ENCODE peak calls at places on chromosomes 4 and X, in six cellular contexts. L is stomach, W is heart left ventricle, F is ovary, G is gastrocnemius medialis, Q is breast epithelium. I is an unnamed sample. For H3K36me3, the result is how much of the 10 kb centered on the place peaks cover.

GRCh38 chr4:9898596-9899345 is 117.3 kb downstream of the DRD5 start:
- DNase-seq in F (no peak), G (no peak), Q (no peak), L (peak), W (peak), I (no peak)

GRCh38 chrX:14064632-14065432 is 35.1 kb upstream of the GEMIN8 start:
- DNase-seq in F (no peak), G (no peak), L (no peak), W (no peak), Q (no peak), I (no peak)

GRCh38 chrX:56763556-56764152 is 34.6 kb downstream of the NBDY start:
- DNase-seq in Q (peak), L (peak), G (peak), W (no peak), F (peak), I (peak)

GRCh38 chr4:48602222-48602621 is 112.2 kb downstream of the ZAR1 start:
- DNase-seq in G (no peak), F (no peak), L (no peak), Q (no peak), W (no peak), I (no peak)

GRCh38 chr4:135269125-135269772 is 1067.7 kb upstream of the PABPC4L start:
- DNase-seq in L (no peak), G (no peak), F (no peak), W (no peak), Q (no peak), I (no peak)

GRCh38 chr4:41749650-41750049 is 1.1 kb upstream of the PHOX2B start:
- DNase-seq in F (no peak), G (no peak), Q (no peak), L (no peak), W (no peak), I (no peak)

GRCh38 chr4:7756561-7757355 is 182.9 kb downstream of the AFAP1 start:
- DNase-seq in Q (no peak), W (no peak), G (no peak), F (no peak), L (no peak), I (no peak)

GRCh38 chr4:40157444-40157843 is 39.4 kb upstream of the RHOH start:
- DNase-seq in F (no peak), Q (no peak), L (no peak), W (no peak), G (no peak), I (no peak)

GRCh38 chrX:1322393-1322792 is 14.2 kb upstream of the IL3RA start:
- DNase-seq in Q (no peak), W (no peak), G (no peak), L (no peak), F (no peak), I (no peak)

GRCh38 chr4:165207016-165207430 is 338 bp upstream of the KLHL2 start:
- DNase-seq in Q (no peak), L (no peak), G (no peak), W (no peak), F (no peak), I (peak)

GRCh38 chrX:337331-337831 is 18.8 kb upstream of the GTPBP6 start:
- DNase-seq in L (no peak), Q (no peak), G (no peak), F (no peak), W (no peak), I (no peak)

GRCh38 chr4:153806073-153806472 is 17.2 kb upstream of the SFRP2 start:
- DNase-seq in L (no peak), W (no peak), G (no peak), Q (no peak), F (no peak), I (no peak)

GRCh38 chrX:132602701-132603100 is 113.9 kb upstream of the MBNL3 start:
- DNase-seq in F (no peak), G (no peak), L (no peak), Q (no peak), W (no peak), I (no peak)

GRCh38 chr4:80199947-80200346 is 2.6 kb downstream of the PRDM8 start:
- DNase-seq in G (no peak), F (no peak), W (no peak), L (no peak), Q (no peak), I (no peak)

GRCh38 chr4:145886871-145887240 is 51.8 kb downstream of the ZNF827 start:
- DNase-seq in W (no peak), Q (no peak), L (no peak), F (no peak), G (peak), I (no peak)

GRCh38 chr4:7868892-7869471 is 70.7 kb downstream of the AFAP1 start:
- DNase-seq in L (no peak), G (no peak), Q (no peak), F (no peak), W (no peak), I (no peak)

GRCh38 chr4:133403913-133404312 is 254.8 kb downstream of the PCDH10 start:
- DNase-seq in W (no peak), G (no peak), L (no peak), F (no peak), Q (no peak), I (no peak)

GRCh38 chrX:20947411-20947912 is 426.8 kb upstream of the CNKSR2 start:
- DNase-seq in L (no peak), W (no peak), G (no peak), Q (no peak), F (no peak), I (no peak)

GRCh38 chr4:40848981-40849380 is 99.2 kb downstream of the NSUN7 start:
- DNase-seq in G (no peak), W (no peak), L (no peak), F (no peak), Q (no peak), I (no peak)

GRCh38 chrX:129785160-129785947 is 5.6 kb downstream of the SASH3 start:
- DNase-seq in Q (no peak), W (no peak), F (no peak), L (no peak), G (no peak), I (no peak)

GRCh38 chr4:48756689-48757220 is 23.3 kb downstream of the FRYL start:
- DNase-seq in F (no peak), L (no peak), Q (no peak), G (no peak), W (no peak), I (no peak)

DNA sequence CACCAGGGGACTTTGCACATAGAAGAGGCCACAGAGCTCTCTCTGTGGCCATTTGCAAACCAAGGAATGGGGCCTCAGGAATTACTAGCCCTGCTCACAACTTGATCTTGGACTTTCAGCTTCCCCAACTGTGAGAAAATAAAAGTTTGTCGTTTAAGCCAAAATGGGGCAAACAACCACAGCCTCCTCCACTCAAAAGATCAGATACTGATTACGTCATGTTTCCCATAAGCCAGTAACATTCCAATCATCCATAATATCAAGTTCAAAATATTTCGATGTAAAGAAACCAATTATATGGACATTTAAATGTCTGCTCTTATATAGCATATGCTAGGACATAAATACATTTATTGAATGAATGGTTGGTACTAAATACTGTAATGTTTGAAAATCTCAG is 307.5 kb upstream of the HAND2 start:
- DNase-seq in Q (no peak), W (no peak), L (no peak), F (no peak), G (no peak), I (no peak)
- H3K36me3 ChIP-seq in Q (under half), W (under half), L (under half), F (under half), G (under half), I (under half)

GRCh38 chr4:151321586-151321985 is 3.8 kb downstream of the SH3D19 start:
- DNase-seq in Q (no peak), G (no peak), F (no peak), W (no peak), L (no peak), I (no peak)

GRCh38 chr4:151325320-151326246 is at the start of gene SH3D19:
- DNase-seq in G (peak), L (peak), F (peak), W (peak), Q (peak), I (peak)

GRCh38 chr4:151324124-151324448 is 1.3 kb downstream of the SH3D19 start:
- DNase-seq in W (no peak), Q (no peak), F (no peak), L (no peak), G (no peak), I (no peak)

GRCh38 chr4:151322565-151322964 is 2.8 kb downstream of the SH3D19 start:
- DNase-seq in Q (peak), F (no peak), G (no peak), L (no peak), W (no peak), I (no peak)

GRCh38 chr4:151324449-151325319 is 721 bp downstream of the SH3D19 start:
- DNase-seq in L (peak), F (peak), W (peak), Q (peak), G (peak), I (peak)
- TF ChIP-seq POLR2A in L (no peak), F (no peak), W (no peak), Q (no peak), G (no peak), I (no peak)

DNA sequence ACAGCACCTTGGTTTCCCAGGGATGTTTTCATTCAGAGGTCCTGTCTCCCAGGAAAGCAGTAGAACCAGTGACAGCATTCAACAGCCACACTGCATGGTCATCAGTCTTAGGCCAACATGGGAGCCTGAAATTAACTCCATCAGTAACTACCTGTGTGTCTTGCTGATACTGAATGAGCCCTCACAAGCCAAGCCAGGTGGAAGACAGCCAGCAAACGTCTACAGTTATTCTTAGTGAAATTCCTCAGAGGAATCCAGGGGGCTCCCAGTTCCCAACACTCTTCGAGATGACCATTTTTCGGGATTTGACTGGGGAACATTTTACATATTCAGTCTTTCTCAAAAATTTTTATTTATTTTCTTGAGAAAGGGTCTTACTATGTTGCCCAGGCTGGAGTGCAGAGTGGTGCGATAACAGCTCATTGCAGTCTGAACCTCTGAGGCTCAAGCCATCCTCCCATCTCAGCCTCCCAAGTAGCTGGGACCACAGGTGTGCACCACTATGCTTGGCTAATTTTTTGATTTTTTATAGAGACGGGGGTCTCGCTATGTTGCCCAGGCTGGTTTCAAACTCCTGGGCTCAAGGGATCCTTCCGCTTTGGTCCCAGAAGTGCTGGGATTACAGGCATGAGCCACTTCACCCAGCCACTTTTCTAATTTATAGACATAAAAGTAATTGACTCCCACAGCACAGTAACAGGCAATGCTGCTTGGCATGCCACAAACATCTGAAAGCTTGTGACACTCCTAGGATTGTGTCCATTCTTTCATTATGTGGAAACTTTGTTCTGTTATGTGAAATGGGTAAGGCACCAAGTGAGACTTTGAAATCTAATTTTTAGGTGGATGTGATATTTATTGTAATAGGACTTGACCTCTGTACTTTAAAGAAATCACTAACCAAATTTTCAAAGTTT is 116.9 kb downstream of the SOWAHB start:
- DNase-seq in F (no peak), W (no peak), L (no peak), Q (no peak), G (no peak), I (no peak)
- H3K27ac ChIP-seq in F (no peak), W (no peak), L (no peak), Q (no peak), G (no peak), I (no peak)

DNA sequence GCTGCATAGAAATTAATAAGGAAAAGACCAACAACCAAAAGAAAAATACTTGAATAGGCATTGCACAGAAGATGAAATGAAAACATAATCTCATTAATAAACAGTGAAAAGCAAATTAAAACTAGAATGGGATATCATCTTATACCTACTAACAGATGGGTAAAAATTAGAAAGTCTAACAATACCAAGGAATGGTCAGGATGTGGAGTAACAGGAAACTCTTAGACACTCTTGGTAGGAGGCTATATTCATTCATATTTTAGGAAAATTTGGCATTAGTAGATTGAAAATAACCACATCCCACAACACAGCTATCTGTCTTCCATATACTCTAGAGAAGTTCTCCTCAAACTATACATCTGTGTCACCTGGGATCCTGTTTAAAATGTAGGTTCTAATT is 36.3 kb downstream of the SEC24B start:
- DNase-seq in W (no peak), F (no peak), G (no peak), L (no peak), Q (no peak), I (no peak)
- H3K36me3 ChIP-seq in W (under half), F (under half), G (under half), L (under half), Q (under half), I (under half)

DNA sequence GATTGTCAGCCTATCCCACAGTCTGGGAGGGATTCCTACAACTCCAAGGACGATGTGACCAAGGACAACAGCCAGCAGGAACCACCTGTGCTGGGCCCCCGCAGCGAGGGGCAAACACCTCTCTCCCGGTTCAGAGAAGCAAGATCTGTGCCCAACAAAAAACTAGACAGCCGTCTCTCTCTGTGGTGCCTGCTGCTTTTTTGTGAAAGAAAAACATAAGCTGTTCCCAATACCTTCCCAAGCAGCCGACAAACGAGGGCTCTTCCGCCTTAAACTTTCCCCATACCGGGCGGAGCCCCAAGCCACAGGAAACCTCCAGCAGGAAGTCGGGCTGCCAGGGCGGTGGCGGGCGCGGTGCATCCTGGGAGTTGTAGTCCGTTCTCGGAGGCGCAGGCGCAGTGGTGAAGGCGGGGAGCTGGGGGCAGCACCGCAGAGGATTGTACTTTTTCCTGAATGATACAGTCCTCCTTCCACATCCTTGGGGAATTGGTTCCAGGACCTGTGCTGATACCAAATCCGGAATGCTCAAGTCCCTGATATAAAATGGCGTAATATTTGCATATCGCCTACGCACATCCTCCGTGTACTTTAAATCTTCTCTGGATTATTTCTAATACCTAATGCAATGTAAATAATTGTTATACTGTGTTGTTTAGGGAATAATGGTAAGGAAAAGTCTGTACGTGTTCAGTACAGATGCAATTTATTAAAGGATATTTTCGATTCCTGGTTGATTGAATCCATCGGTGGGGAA is 63.1 kb upstream of the IRF2 start:
- DNase-seq in F (peak), G (peak), Q (peak), W (peak), L (peak), I (peak)
- TF ChIP-seq POLR2A in F (peak), G (peak), Q (peak), W (peak), L (no peak), I (peak)

GRCh38 chrX:136204571-136204970 is 46.6 kb downstream of the MAP7D3 start:
- DNase-seq in G (peak), F (no peak), L (no peak), W (peak), Q (no peak), I (no peak)
- H3K27ac ChIP-seq in G (peak), F (no peak), L (peak), W (peak), Q (peak), I (peak)

GRCh38 chrX:24208494-24209240 is 59.1 kb downstream of the ZFX start:
- DNase-seq in W (no peak), L (no peak), G (no peak), F (no peak), Q (no peak), I (no peak)
- H3K36me3 ChIP-seq in W (half or more), L (half or more), G (half or more), F (under half), Q (under half), I (half or more)

GRCh38 chrX:154006965-154007364 is 12.7 kb downstream of the IRAK1 start:
- DNase-seq in Q (no peak), W (no peak), F (no peak), G (no peak), L (no peak), I (no peak)

GRCh38 chrX:153999359-154000037 is 20.2 kb downstream of the IRAK1 start:
- DNase-seq in F (no peak), G (no peak), W (no peak), L (no peak), Q (no peak), I (no peak)

GRCh38 chrX:154000051-154000450 is 19.7 kb downstream of the IRAK1 start:
- DNase-seq in L (no peak), F (no peak), Q (no peak), G (no peak), W (no peak), I (no peak)

GRCh38 chrX:154004315-154004714 is 15.4 kb downstream of the IRAK1 start:
- DNase-seq in W (no peak), Q (no peak), G (no peak), F (no peak), L (no peak), I (no peak)

DNA sequence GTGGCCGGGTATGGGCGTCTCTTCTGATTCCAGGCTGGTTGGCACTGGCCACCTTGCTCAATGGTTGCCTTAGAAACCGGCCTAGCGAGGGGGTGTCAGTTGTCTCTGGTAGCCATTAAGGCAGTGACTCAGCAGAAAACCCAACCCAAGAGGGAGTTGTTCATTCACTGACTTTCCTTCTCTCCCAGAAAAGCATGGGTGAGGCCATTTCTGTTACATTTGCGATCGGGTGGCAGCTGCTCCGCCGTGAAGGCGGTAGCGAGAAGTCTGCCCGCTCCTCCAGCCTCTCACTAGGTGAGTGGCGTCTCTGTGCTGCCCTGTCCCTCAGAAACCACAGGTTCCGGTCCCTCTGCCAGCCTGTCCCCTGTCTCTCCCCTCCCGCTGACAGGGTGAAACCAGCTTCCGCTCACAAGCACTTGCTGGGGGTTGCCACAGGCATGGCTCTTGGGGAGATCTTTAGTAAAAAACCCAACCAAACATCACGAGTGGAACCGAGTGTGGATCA is 17.4 kb downstream of the IRAK1 start:
- DNase-seq in G (peak), F (no peak), W (peak), L (no peak), Q (no peak), I (no peak)
- TF ChIP-seq POLR2A in G (no peak), F (no peak), W (no peak), L (no peak), Q (no peak), I (no peak)

GRCh38 chr4:83356899-83357661 is 22.4 kb upstream of the HPSE start:
- DNase-seq in W (no peak), G (no peak), L (no peak), F (peak), Q (no peak), I (no peak)
- H3K27ac ChIP-seq in W (no peak), G (no peak), L (no peak), F (peak), Q (no peak), I (no peak)

GRCh38 chr4:24573582-24573981 is 10.8 kb downstream of the DHX15 start:
- DNase-seq in Q (no peak), L (no peak), W (no peak), G (no peak), F (no peak), I (no peak)
- H3K36me3 ChIP-seq in Q (under half), L (half or more), W (half or more), G (under half), F (under half), I (under half)

I was measured in right lobe of liver.